ENCODE peak calls at places on chromosomes 4 and X, in eight cellular contexts. U is DND-41; A is tibial nerve; W is adrenal gland; B is lung; V is upper lobe of right lung; P is transverse colon; J is CD8-positive, alpha-beta T cell. M is an unnamed sample.

GRCh38 chr4:38190717-38191178 is 230.6 kb downstream of the PTTG2 start:
- DNase-seq in J (no peak), W (peak; percentile 25), P (no peak), V (no peak), B (no peak), A (no peak), U (no peak), M (no peak)

GRCh38 chr4:172996571-172997216 is 171.9 kb upstream of the GALNT7 start:
- DNase-seq in P (no peak), U (no peak), A (no peak), V (no peak), W (peak; percentile 46), J (no peak), B (no peak), M (no peak)

GRCh38 chr4:150540536-150540935 is 41.4 kb upstream of the MAB21L2 start:
- DNase-seq in W (no peak), A (no peak), V (no peak), U (no peak), P (no peak), B (no peak), J (no peak), M (no peak)

GRCh38 chrX:47629419-47630210 is at the start of gene CFP:
- DNase-seq in B (no peak), U (no peak), A (no peak), W (no peak), J (no peak), V (no peak), P (no peak), M (no peak)

GRCh38 chr4:146222313-146222712 is 8.0 kb downstream of the REELD1 start:
- DNase-seq in V (no peak), W (no peak), B (no peak), J (no peak), U (no peak), P (no peak), A (no peak), M (no peak)

GRCh38 chrX:23854945-23855344 is 52.8 kb downstream of the APOO start:
- DNase-seq in V (peak; percentile 56), U (no peak), W (no peak), B (no peak), A (no peak), J (no peak), P (no peak), M (no peak)

GRCh38 chrX:8783100-8784098 is 17.8 kb downstream of the FAM9A start:
- DNase-seq in J (peak; percentile 35), V (no peak), A (no peak), U (peak; percentile 11), P (no peak), W (peak; percentile 13), B (peak; percentile 42), M (peak; percentile 37)

GRCh38 chr4:127997534-127998388 is 32.6 kb downstream of the ABHD18 start:
- DNase-seq in J (no peak), A (no peak), V (no peak), P (no peak), U (no peak), B (no peak), W (peak; percentile 32), M (peak; percentile 53)

GRCh38 chr4:40223343-40223742 is 26.5 kb downstream of the RHOH start:
- DNase-seq in W (no peak), U (no peak), P (no peak), B (no peak), J (no peak), V (no peak), A (no peak), M (no peak)

GRCh38 chr4:154526151-154526550 is 24.0 kb downstream of the PLRG1 start:
- DNase-seq in P (no peak), V (no peak), B (no peak), J (no peak), A (no peak), W (no peak), U (no peak), M (no peak)

GRCh38 chrX:28586891-28587635 is at the start of gene IL1RAPL1:
- DNase-seq in J (no peak), A (no peak), P (no peak), U (no peak), B (no peak), W (no peak), V (no peak), M (no peak)

GRCh38 chrX:22690116-22690515 is 309.6 kb upstream of the DDX53 start:
- DNase-seq in J (no peak), V (no peak), A (no peak), W (no peak), B (no peak), U (no peak), P (no peak), M (no peak)

GRCh38 chrX:22691966-22692565 is 307.7 kb upstream of the DDX53 start:
- DNase-seq in W (no peak), J (no peak), U (no peak), A (no peak), P (no peak), B (no peak), V (no peak), M (no peak)

GRCh38 chrX:22686138-22686541 is 313.6 kb upstream of the DDX53 start:
- DNase-seq in W (peak; percentile 11), V (no peak), P (no peak), U (no peak), A (peak; percentile 35), B (no peak), J (no peak), M (no peak)

GRCh38 chrX:22689290-22689689 is 310.5 kb upstream of the DDX53 start:
- DNase-seq in P (no peak), U (no peak), A (no peak), J (no peak), V (no peak), W (no peak), B (no peak), M (no peak)
- TF ChIP-seq CTCF in P (no peak), U (no peak), A (no peak), J (no peak), V (no peak), W (no peak), B (no peak), M (no peak)

GRCh38 chr4:45350438-45350837 is 624.1 kb upstream of the GNPDA2 start:
- DNase-seq in P (no peak), W (no peak), B (no peak), U (peak; percentile 7), V (no peak), J (no peak), A (no peak), M (no peak)
- H3K4me3 ChIP-seq in P (peak overlapping the region; percentile 26), W (no peak overlapping the region), B (no peak overlapping the region), U (peak overlapping the region; percentile 13), V (peak overlapping the region; percentile 27), J (no peak overlapping the region), A (peak overlapping the region; percentile 37), M (peak overlapping the region; percentile 37)

GRCh38 chr4:114265342-114265741 is 285.9 kb upstream of the ARSJ start:
- DNase-seq in B (no peak), W (no peak), A (no peak), P (no peak), U (no peak), J (no peak), V (no peak), M (no peak)

GRCh38 chr4:114273246-114273645 is 293.8 kb upstream of the ARSJ start:
- DNase-seq in B (no peak), J (no peak), U (no peak), V (no peak), A (no peak), P (no peak), W (no peak), M (no peak)

GRCh38 chr4:114267976-114268375 is 288.5 kb upstream of the ARSJ start:
- DNase-seq in P (no peak), B (no peak), V (no peak), A (no peak), J (no peak), W (no peak), U (no peak), M (no peak)

GRCh38 chr4:114272226-114272625 is 292.8 kb upstream of the ARSJ start:
- DNase-seq in J (no peak), V (no peak), A (no peak), P (no peak), U (no peak), W (no peak), B (no peak), M (no peak)

DNA sequence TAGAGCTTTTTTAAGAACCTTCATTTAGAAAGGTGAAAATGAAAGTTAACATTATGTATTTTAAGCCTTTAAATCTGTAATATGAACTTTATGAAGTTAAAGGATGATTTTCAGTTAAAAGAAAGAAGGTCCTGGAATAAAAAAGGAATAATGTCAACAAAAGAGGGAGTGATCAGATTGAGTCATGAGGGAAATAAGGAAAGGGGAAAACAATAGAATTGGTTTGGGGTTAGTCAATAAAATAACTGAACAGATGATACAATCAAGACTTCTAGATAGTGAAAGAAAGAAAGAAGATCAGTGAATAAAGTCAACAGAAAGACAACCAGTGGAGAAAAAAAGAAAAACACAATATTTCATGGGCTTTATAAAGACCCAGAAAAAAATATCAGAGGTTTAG is 291.6 kb upstream of the ARSJ start:
- DNase-seq in U (no peak), P (no peak), B (no peak), V (no peak), A (no peak), W (no peak), J (no peak), M (no peak)
- TF ChIP-seq CTCF in U (no peak), P (no peak), B (no peak), V (no peak), A (no peak), W (no peak), J (no peak), M (no peak)

GRCh38 chr4:94762326-94762725 is 4.6 kb downstream of the BMPR1B start:
- DNase-seq in W (no peak), P (no peak), A (no peak), B (no peak), J (no peak), V (no peak), U (no peak), M (no peak)

GRCh38 chr4:94757192-94758140 is at the start of gene BMPR1B:
- DNase-seq in W (peak; percentile 14), U (peak; percentile 41), A (no peak), B (no peak), V (no peak), J (no peak), P (no peak), M (no peak)

GRCh38 chr4:94759767-94760211 is 2.0 kb downstream of the BMPR1B start:
- DNase-seq in A (no peak), B (no peak), J (no peak), V (no peak), U (no peak), W (no peak), P (no peak), M (no peak)

GRCh38 chr4:94758700-94759399 is 1.1 kb downstream of the BMPR1B start:
- DNase-seq in V (no peak), B (no peak), J (no peak), W (no peak), U (no peak), A (no peak), P (no peak), M (no peak)

DNA sequence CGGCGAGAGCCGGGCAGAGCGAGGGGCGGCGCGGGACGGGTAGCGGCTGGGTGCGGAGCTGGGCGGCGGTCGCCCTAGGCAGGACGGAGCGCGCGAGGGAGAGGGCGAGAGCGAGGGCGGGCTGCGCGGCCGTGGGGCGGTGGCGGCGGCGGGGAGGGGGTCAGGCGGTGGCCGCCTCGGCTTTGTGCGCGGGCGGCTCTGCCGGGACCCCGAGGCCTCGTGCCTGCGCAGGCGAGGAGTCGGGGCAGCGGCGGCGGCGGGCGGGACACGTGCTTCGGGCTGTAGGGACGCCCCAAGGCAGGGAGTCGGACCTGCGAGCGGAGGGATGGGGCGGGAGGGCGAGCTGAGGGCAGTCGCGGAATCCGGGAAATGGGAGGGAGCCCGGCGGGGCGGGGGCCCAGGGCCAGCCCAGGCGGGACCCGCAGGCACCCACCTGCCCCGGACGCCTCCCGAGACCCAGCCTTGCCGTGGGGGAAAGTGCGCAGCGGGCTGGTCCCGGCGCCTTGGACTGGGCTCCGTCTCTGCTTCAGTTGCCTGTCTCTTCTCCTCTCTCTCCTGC is 465 bp downstream of the BMPR1B start:
- DNase-seq in W (peak; percentile 32), V (peak; percentile 69), J (no peak), A (peak; percentile 42), B (peak; percentile 36), P (peak; percentile 13), U (peak; percentile 62), M (no peak)
- H3K4me3 ChIP-seq in W (no peak overlapping the region), V (peak overlapping the region; percentile 43), J (no peak overlapping the region), A (peak overlapping the region; percentile 92), B (peak overlapping the region; percentile 27), P (peak overlapping the region; percentile 53), U (peak overlapping the region; percentile 69), M (no peak overlapping the region)